ENCODE peak calls at places on chromosomes 1 and 21, in six cellular contexts. S is ecto neural progenitor cell, G is WTC11, U is RPMI7951, Z is progenitor cell of endocrine pancreas, J is ELF-1. N is an unnamed sample.

GRCh38 chr1:151715726-151716404 is 738 bp downstream of the CELF3 start:
- DNase-seq in S (peak; percentile 75), U (no peak), G (peak; percentile 67), Z (no peak), J (peak; percentile 78), N (no peak)

GRCh38 chr21:43817157-43818086 is 28.0 kb downstream of the RRP1 start:
- DNase-seq in J (no peak), Z (no peak), G (no peak), U (no peak), S (no peak), N (no peak)

GRCh38 chr21:44706026-44706705 is 5.2 kb downstream of the TSPEAR start:
- DNase-seq in J (no peak), S (peak; percentile 47), G (no peak), Z (no peak), U (no peak), N (no peak)

GRCh38 chr21:42706765-42707164 is 53.3 kb downstream of the PDE9A start:
- DNase-seq in J (no peak), G (no peak), U (no peak), S (no peak), Z (no peak), N (no peak)

GRCh38 chr21:45995686-45996179 is 14.2 kb downstream of the COL6A1 start:
- DNase-seq in U (peak; percentile 48), S (no peak), G (no peak), Z (no peak), J (peak; percentile 33), N (no peak)

GRCh38 chr1:167629681-167630567 is at the start of gene RCSD1:
- DNase-seq in S (peak; percentile 69), G (peak; percentile 43), Z (peak; percentile 28), U (no peak), J (no peak), N (peak; percentile 47)

GRCh38 chr1:22789356-22789994 is 78.8 kb downstream of the EPHB2 start:
- DNase-seq in S (no peak), G (no peak), Z (no peak), J (no peak), U (no peak), N (no peak)

GRCh38 chr1:41799723-41800122 is 119.0 kb downstream of the HIVEP3 start:
- DNase-seq in S (no peak), U (peak; percentile 64), G (no peak), J (no peak), Z (no peak), N (no peak)

GRCh38 chr1:20124451-20125057 is 5.2 kb upstream of the PLA2G2D start:
- DNase-seq in S (no peak), G (no peak), U (peak; percentile 94), J (no peak), Z (no peak), N (peak; percentile 41)

GRCh38 chr21:34022557-34023335 is 50.6 kb upstream of the MRPS6 start:
- DNase-seq in G (no peak), S (no peak), U (peak; percentile 30), J (peak; percentile 14), Z (no peak), N (no peak)

GRCh38 chr1:216702170-216702569 is 21.1 kb downstream of the ESRRG start:
- DNase-seq in J (no peak), G (no peak), Z (no peak), U (no peak), S (no peak), N (no peak)

GRCh38 chr1:68197459-68197858 is 34.9 kb downstream of the WLS start:
- DNase-seq in J (no peak), U (no peak), Z (no peak), S (no peak), G (no peak), N (no peak)

GRCh38 chr1:231699769-231700168 is 73.2 kb downstream of the DISC1 start:
- DNase-seq in U (no peak), Z (no peak), G (no peak), S (no peak), J (no peak), N (no peak)

N was measured in frontal cortex.